ENCODE peak calls at places on chromosomes 16 and 17, in eight cellular contexts. O is RWPE2; Z is hepatocyte; J is ascending aorta; Q is Caco-2; R is cardiac muscle cell; S is fibroblast of lung; A is CD8-positive, alpha-beta T cell. D is an unnamed sample. For H3K36me3 and H3K9me3, the result is how much of the 10 kb centered on the place peaks cover.

GRCh38 chr16:7025616-7026190 is 306.9 kb upstream of the RBFOX1 start:
- DNase-seq in Q (peak), O (no peak), S (no peak), J (peak), R (peak), A (no peak), Z (peak), D (peak)

GRCh38 chr17:50174444-50174843 is 8.6 kb downstream of the SGCA start:
- DNase-seq in A (no peak), O (no peak), J (no peak), Q (no peak), S (no peak), R (no peak), Z (no peak), D (no peak)

GRCh38 chr16:81702506-81702905 is 76.6 kb upstream of the PLCG2 start:
- DNase-seq in S (no peak), Q (no peak), R (no peak), A (no peak), O (no peak), J (no peak), Z (no peak), D (no peak)

GRCh38 chr17:61490540-61490975 is 38.3 kb downstream of the TBX4 start:
- DNase-seq in J (peak), R (no peak), A (no peak), Z (peak), O (no peak), S (peak), Q (peak), D (no peak)

GRCh38 chr17:8799001-8799850 is at the start of gene MFSD6L:
- DNase-seq in Q (peak), A (no peak), O (no peak), R (peak), J (no peak), S (no peak), Z (peak), D (no peak)

GRCh38 chr17:33234930-33235685 is 58.0 kb downstream of the ASIC2 start:
- DNase-seq in S (peak), R (no peak), Q (no peak), J (peak), O (peak), A (no peak), Z (peak), D (no peak)

GRCh38 chr17:68318103-68318991 is 27.1 kb downstream of the ARSG start:
- DNase-seq in S (peak), O (no peak), A (no peak), Q (no peak), J (no peak), Z (peak), R (no peak), D (peak)

GRCh38 chr16:84739349-84740124 is 39.7 kb downstream of the USP10 start:
- DNase-seq in S (peak), Q (no peak), A (no peak), J (no peak), Z (no peak), R (no peak), O (no peak), D (no peak)

GRCh38 chr16:85312642-85313540 is 200.6 kb upstream of the CIBAR2 start:
- DNase-seq in Z (peak), S (no peak), Q (no peak), J (no peak), A (no peak), O (no peak), R (peak), D (peak)

GRCh38 chr17:17749921-17750320 is 68.7 kb downstream of the RAI1 start:
- DNase-seq in O (no peak), Q (peak), R (peak), S (peak), J (peak), Z (peak), A (no peak), D (peak)

GRCh38 chr17:48546187-48546923 is 1.4 kb upstream of the HOXB2 start:
- DNase-seq in A (no peak), R (peak), Q (no peak), O (no peak), S (peak), J (no peak), Z (no peak), D (peak)

GRCh38 chr16:72945081-72945480 is 102.8 kb downstream of the ZFHX3 start:
- DNase-seq in Q (no peak), S (no peak), J (no peak), A (no peak), Z (no peak), O (no peak), R (no peak), D (no peak)

GRCh38 chr16:65884018-65884417 is 482.5 kb upstream of the CDH5 start:
- DNase-seq in R (no peak), Z (no peak), Q (no peak), S (no peak), O (peak), J (no peak), A (no peak), D (peak)

GRCh38 chr16:71442041-71442440 is at the start of gene TLE7:
- DNase-seq in A (no peak), J (no peak), R (no peak), O (no peak), S (no peak), Z (no peak), Q (no peak), D (no peak)

GRCh38 chr17:71921726-71922320 is 199.0 kb upstream of the SOX9 start:
- DNase-seq in J (no peak), A (no peak), S (no peak), Z (no peak), Q (no peak), O (no peak), R (no peak), D (no peak)

GRCh38 chr17:78397681-78398101 is 19.2 kb downstream of the PGS1 start:
- DNase-seq in J (peak), S (no peak), Z (no peak), R (peak), A (no peak), Q (no peak), O (no peak), D (peak)

GRCh38 chr16:69138608-69139007 is 6.2 kb downstream of the UTP4 start:
- DNase-seq in S (no peak), Z (no peak), A (no peak), R (no peak), O (no peak), Q (no peak), J (no peak), D (no peak)
- H3K36me3 ChIP-seq in S (under half), Z (under half), A (half or more), R (under half), O (half or more), Q (under half), J (half or more), D (under half)

GRCh38 chr16:17552351-17552750 is 81.6 kb upstream of the XYLT1 start:
- DNase-seq in S (no peak), Q (no peak), A (no peak), R (no peak), O (peak), J (no peak), Z (no peak), D (no peak)
- H3K9me3 ChIP-seq in S (under half), Q (under half), A (under half), R (under half), O (under half), J (under half), Z (under half), D (under half)

DNA sequence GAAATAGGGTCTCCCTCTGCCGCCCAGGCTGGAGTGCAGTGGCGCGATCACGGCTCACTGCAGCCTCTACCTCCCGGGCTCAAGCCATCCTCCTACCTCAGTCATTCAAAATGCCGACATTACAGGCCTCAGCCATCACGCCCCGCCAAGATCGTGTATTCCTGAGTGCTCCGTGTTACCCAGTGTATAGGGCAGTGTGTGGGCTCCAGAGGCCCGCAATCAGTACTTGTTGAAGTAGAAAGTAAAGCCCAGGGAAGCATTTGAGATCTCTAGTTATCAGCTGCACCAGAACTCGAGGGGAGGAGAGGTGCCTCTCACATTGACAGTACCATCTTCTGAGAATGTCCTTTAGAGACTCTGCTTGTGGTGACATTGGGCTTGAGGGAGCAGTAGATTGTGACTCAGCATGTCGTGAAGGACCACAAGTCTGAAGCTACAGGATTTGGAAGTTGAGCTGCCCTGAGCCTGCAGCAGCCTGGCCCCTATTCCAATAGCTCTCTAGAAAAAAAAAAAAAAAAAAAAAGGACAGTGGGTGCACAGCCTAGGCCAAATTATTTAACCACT is 1.1 kb upstream of the PRPSAP1 start:
- DNase-seq in A (no peak), Z (no peak), J (no peak), S (no peak), Q (no peak), R (peak), O (peak), D (peak)
- H3K4me3 ChIP-seq in A (no peak), Z (no peak), J (no peak), S (no peak), Q (no peak), R (peak), O (no peak), D (peak)

GRCh38 chr16:19583665-19584300 is 28.3 kb downstream of the VPS35L start:
- DNase-seq in O (no peak), A (no peak), Q (peak), R (peak), Z (peak), J (no peak), S (peak), D (peak)
- H3K36me3 ChIP-seq in O (under half), A (under half), Q (under half), R (under half), Z (under half), J (under half), S (under half), D (under half)

GRCh38 chr16:87534751-87535150 is 41.9 kb upstream of the ZCCHC14 start:
- DNase-seq in Q (no peak), S (no peak), J (no peak), O (no peak), R (no peak), A (no peak), Z (no peak), D (no peak)
- H3K9me3 ChIP-seq in Q (under half), S (under half), J (under half), O (under half), R (under half), A (under half), Z (under half), D (under half)

GRCh38 chr17:64653985-64654355 is 8.1 kb downstream of the SMURF2 start:
- DNase-seq in Q (no peak), Z (no peak), S (peak), A (no peak), J (no peak), O (no peak), R (no peak), D (no peak)
- H3K4me3 ChIP-seq in Q (no peak), Z (no peak), S (peak), A (no peak), J (no peak), O (no peak), R (no peak), D (no peak)

GRCh38 chr16:67951485-67951884 is 7.6 kb upstream of the LCAT start:
- DNase-seq in R (no peak), O (peak), Q (no peak), S (no peak), J (no peak), A (no peak), Z (no peak), D (no peak)
- H3K36me3 ChIP-seq in R (under half), O (half or more), Q (under half), S (half or more), J (half or more), A (under half), Z (under half), D (under half)

GRCh38 chr17:57389474-57389873 is 133.2 kb downstream of the MSI2 start:
- DNase-seq in Q (no peak), J (no peak), A (no peak), O (no peak), Z (no peak), S (no peak), R (no peak), D (no peak)
- H3K9me3 ChIP-seq in Q (under half), J (under half), A (under half), O (under half), Z (under half), S (under half), R (under half), D (under half)

D was measured in SJCRH30.